ENCODE peak calls at places on chromosome 6, in ten cellular contexts. A is cardiac muscle cell; R is naive thymus-derived CD4-positive, alpha-beta T cell; N is thyroid gland; V is mammary epithelial cell; E is CD8-positive, alpha-beta T cell; H is testis; M is left ventricle myocardium inferior; I is CD4-positive, alpha-beta memory T cell; S is SJSA1. X is an unnamed sample. For H3K36me3, the result is how much of the 10 kb centered on the place peaks cover.

GRCh38 chr6:32570363-32570905 is 19.2 kb downstream of the HLA-DRB1 start:
- DNase-seq in N (no peak), V (no peak), H (no peak), I (no peak), E (no peak), A (no peak), R (no peak), S (no peak), M (no peak), X (no peak)

GRCh38 chr6:19788684-19789083 is 48.5 kb upstream of the ID4 start:
- DNase-seq in H (no peak), V (no peak), N (no peak), E (no peak), R (no peak), A (no peak), S (no peak), I (no peak), M (no peak), X (no peak)

GRCh38 chr6:76771076-76771634 is 692.1 kb downstream of the HTR1B start:
- DNase-seq in H (peak), E (no peak), I (no peak), S (no peak), M (peak), R (no peak), V (no peak), N (peak), A (peak), X (no peak)

GRCh38 chr6:168117942-168118341 is 38.9 kb upstream of the FRMD1 start:
- DNase-seq in E (no peak), A (peak), I (no peak), V (no peak), N (no peak), R (no peak), H (no peak), S (no peak), M (no peak), X (peak)

GRCh38 chr6:48101277-48101676 is 9.7 kb downstream of the PTCHD4 start:
- DNase-seq in M (no peak), I (no peak), N (no peak), A (no peak), S (no peak), H (no peak), E (no peak), V (peak), R (no peak), X (no peak)

GRCh38 chr6:16684896-16685554 is 76.2 kb downstream of the ATXN1 start:
- DNase-seq in E (peak), S (peak), M (no peak), R (no peak), H (no peak), I (peak), V (peak), N (no peak), A (peak), X (no peak)

GRCh38 chr6:56804996-56805395 is 149.9 kb upstream of the BEND6 start:
- DNase-seq in H (no peak), R (no peak), S (no peak), E (no peak), M (no peak), N (no peak), I (no peak), A (peak), V (peak), X (no peak)

GRCh38 chr6:470051-470900 is 78.7 kb downstream of the IRF4 start:
- DNase-seq in R (no peak), E (no peak), I (no peak), H (no peak), V (no peak), N (no peak), S (no peak), M (no peak), A (no peak), X (no peak)

GRCh38 chr6:129694036-129694435 is 15.9 kb downstream of the ARHGAP18 start:
- DNase-seq in E (no peak), S (no peak), V (no peak), N (no peak), I (no peak), H (no peak), M (no peak), A (no peak), R (no peak), X (no peak)

GRCh38 chr6:12132351-12133222 is 120.5 kb downstream of the HIVEP1 start:
- DNase-seq in E (no peak), A (no peak), V (peak), I (no peak), H (no peak), M (no peak), S (no peak), R (no peak), N (no peak), X (no peak)

GRCh38 chr6:13303668-13304017 is 24.7 kb downstream of the TBC1D7 start:
- DNase-seq in M (peak), R (no peak), S (no peak), A (peak), N (peak), V (no peak), H (peak), E (no peak), I (peak), X (no peak)

GRCh38 chr6:1404066-1404712 is 14.8 kb downstream of the FOXF2 start:
- DNase-seq in M (no peak), S (no peak), I (no peak), E (no peak), R (no peak), V (no peak), H (no peak), A (peak), N (no peak), X (no peak)

GRCh38 chr6:133748628-133749027 is 140.3 kb upstream of the TCF21 start:
- DNase-seq in S (no peak), N (no peak), M (no peak), H (no peak), R (no peak), I (no peak), V (no peak), E (no peak), A (peak), X (no peak)

GRCh38 chr6:125746731-125747588 is 2.5 kb upstream of the HEY2 start:
- DNase-seq in N (peak), M (peak), S (peak), I (peak), R (peak), A (peak), V (peak), E (peak), H (peak), X (peak)

GRCh38 chr6:72464791-72465691 is 156.8 kb upstream of the KCNQ5 start:
- DNase-seq in N (no peak), S (no peak), A (peak), H (no peak), M (no peak), I (no peak), V (peak), E (no peak), R (no peak), X (no peak)

GRCh38 chr6:136439514-136440186 is 110.6 kb downstream of the MAP7 start:
- DNase-seq in V (no peak), S (no peak), R (no peak), H (no peak), E (no peak), N (no peak), M (no peak), I (no peak), A (no peak), X (no peak)

GRCh38 chr6:40247516-40248115 is 313.4 kb upstream of the MOCS1 start:
- DNase-seq in H (no peak), M (no peak), S (no peak), E (no peak), A (no peak), N (no peak), R (no peak), V (no peak), I (no peak), X (no peak)

GRCh38 chr6:134674562-134674961 is 275.3 kb downstream of the ALDH8A1 start:
- DNase-seq in V (no peak), A (no peak), M (no peak), E (no peak), I (no peak), H (no peak), S (no peak), N (no peak), R (no peak), X (no peak)

GRCh38 chr6:108697646-108698161 is 137.0 kb downstream of the FOXO3 start:
- DNase-seq in M (no peak), V (no peak), H (no peak), E (no peak), S (no peak), I (no peak), A (peak), N (no peak), R (no peak), X (no peak)

GRCh38 chr6:4180653-4181255 is 45.4 kb upstream of the ECI2 start:
- DNase-seq in N (no peak), A (peak), I (no peak), E (no peak), S (no peak), M (no peak), H (peak), R (no peak), V (peak), X (peak)

GRCh38 chr6:15066433-15067337 is 179.2 kb upstream of the JARID2 start:
- DNase-seq in S (no peak), A (peak), M (peak), I (no peak), H (peak), E (no peak), N (peak), R (no peak), V (peak), X (no peak)

GRCh38 chr6:170211404-170212025 is 79.4 kb downstream of the DLL1 start:
- DNase-seq in S (peak), R (no peak), V (no peak), A (no peak), I (no peak), M (no peak), E (peak), N (no peak), H (no peak), X (peak)

GRCh38 chr6:170209354-170210025 is 81.4 kb downstream of the DLL1 start:
- DNase-seq in H (no peak), N (no peak), A (no peak), R (no peak), E (peak), S (peak), V (no peak), M (no peak), I (no peak), X (no peak)

GRCh38 chr6:170210651-170211403 is 80.1 kb downstream of the DLL1 start:
- DNase-seq in V (no peak), E (peak), M (no peak), N (no peak), R (no peak), S (peak), H (no peak), A (no peak), I (no peak), X (peak)

GRCh38 chr6:170208651-170209353 is 82.1 kb downstream of the DLL1 start:
- DNase-seq in M (no peak), I (no peak), H (peak), A (no peak), E (peak), V (no peak), S (peak), R (no peak), N (no peak), X (peak)

GRCh38 chr6:170210026-170210390 is 80.9 kb downstream of the DLL1 start:
- DNase-seq in M (no peak), V (no peak), I (no peak), A (no peak), R (no peak), H (peak), S (no peak), E (peak), N (no peak), X (peak)
- H3K4me3 ChIP-seq in M (no peak), V (no peak), I (no peak), A (no peak), R (no peak), H (no peak), S (no peak), E (no peak), N (no peak), X (no peak)

DNA sequence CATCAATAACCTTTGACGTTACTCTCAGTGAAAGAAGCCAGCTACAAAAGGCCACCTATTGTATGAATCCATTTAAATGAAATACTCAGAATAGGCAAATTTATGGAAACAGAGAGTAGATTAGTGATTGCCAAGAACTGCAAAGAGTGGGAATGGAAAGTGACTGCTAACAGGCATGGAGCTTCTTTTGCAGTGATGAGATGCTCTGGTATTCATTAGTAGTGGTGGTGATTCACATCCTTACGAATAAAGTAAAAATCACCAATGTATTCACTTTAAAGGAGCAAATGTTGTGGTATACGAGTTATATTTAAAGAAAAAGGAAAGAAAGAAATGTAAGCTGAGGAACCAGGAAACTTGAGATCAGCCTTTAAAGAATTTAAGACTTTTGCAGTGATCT is 126.8 kb upstream of the SAMD5 start:
- DNase-seq in R (no peak), S (no peak), M (no peak), A (no peak), V (no peak), N (no peak), E (no peak), H (no peak), I (no peak), X (no peak)
- H3K36me3 ChIP-seq in R (under half), S (under half), M (half or more), A (under half), V (under half), N (under half), E (under half), H (under half), I (under half), X (under half)

GRCh38 chr6:33984466-33985332 is 161.2 kb downstream of the GRM4 start:
- DNase-seq in M (no peak), S (peak), E (no peak), H (no peak), I (no peak), A (no peak), V (no peak), N (no peak), R (no peak), X (peak)
- H3K4me3 ChIP-seq in M (no peak), S (no peak), E (no peak), H (no peak), I (no peak), A (no peak), V (no peak), N (no peak), R (no peak), X (no peak)

GRCh38 chr6:152240436-152240835 is 396.7 kb downstream of the SYNE1 start:
- DNase-seq in R (no peak), A (no peak), E (no peak), N (no peak), M (no peak), S (no peak), H (no peak), V (no peak), I (no peak), X (no peak)
- H3K36me3 ChIP-seq in R (under half), A (under half), E (half or more), N (half or more), M (half or more), S (half or more), H (under half), V (under half), I (half or more), X (under half)

GRCh38 chr6:155473741-155474140 is 18.1 kb upstream of the NOX3 start:
- DNase-seq in S (no peak), H (no peak), I (no peak), N (no peak), R (no peak), A (peak), E (no peak), M (no peak), V (no peak), X (no peak)
- H3K4me3 ChIP-seq in S (no peak), H (no peak), I (no peak), N (no peak), R (no peak), A (no peak), E (no peak), M (no peak), V (no peak), X (no peak)

GRCh38 chr6:30645989-30646388 is 944 bp upstream of the C6orf136 start:
- DNase-seq in I (no peak), N (no peak), R (no peak), S (no peak), M (no peak), V (no peak), E (no peak), H (no peak), A (no peak), X (no peak)

GRCh38 chr6:30643656-30644055 is 3.3 kb upstream of the C6orf136 start:
- DNase-seq in E (no peak), N (no peak), V (no peak), I (no peak), M (no peak), S (no peak), A (peak), H (no peak), R (no peak), X (no peak)

GRCh38 chr6:30644769-30645168 is 2.2 kb upstream of the C6orf136 start:
- DNase-seq in N (no peak), V (no peak), R (no peak), I (no peak), H (no peak), E (no peak), S (no peak), A (no peak), M (no peak), X (no peak)

GRCh38 chr6:30640481-30640880 is 6.5 kb upstream of the C6orf136 start:
- DNase-seq in N (no peak), R (peak), V (no peak), E (no peak), A (no peak), M (no peak), I (no peak), H (no peak), S (no peak), X (no peak)

GRCh38 chr6:30641048-30641447 is 5.9 kb upstream of the C6orf136 start:
- DNase-seq in R (peak), H (no peak), E (no peak), M (no peak), N (no peak), V (no peak), I (no peak), S (no peak), A (no peak), X (no peak)
- H3K36me3 ChIP-seq in R (under half), H (under half), E (under half), M (under half), N (under half), V (under half), I (under half), S (under half), A (under half), X (under half)

DNA sequence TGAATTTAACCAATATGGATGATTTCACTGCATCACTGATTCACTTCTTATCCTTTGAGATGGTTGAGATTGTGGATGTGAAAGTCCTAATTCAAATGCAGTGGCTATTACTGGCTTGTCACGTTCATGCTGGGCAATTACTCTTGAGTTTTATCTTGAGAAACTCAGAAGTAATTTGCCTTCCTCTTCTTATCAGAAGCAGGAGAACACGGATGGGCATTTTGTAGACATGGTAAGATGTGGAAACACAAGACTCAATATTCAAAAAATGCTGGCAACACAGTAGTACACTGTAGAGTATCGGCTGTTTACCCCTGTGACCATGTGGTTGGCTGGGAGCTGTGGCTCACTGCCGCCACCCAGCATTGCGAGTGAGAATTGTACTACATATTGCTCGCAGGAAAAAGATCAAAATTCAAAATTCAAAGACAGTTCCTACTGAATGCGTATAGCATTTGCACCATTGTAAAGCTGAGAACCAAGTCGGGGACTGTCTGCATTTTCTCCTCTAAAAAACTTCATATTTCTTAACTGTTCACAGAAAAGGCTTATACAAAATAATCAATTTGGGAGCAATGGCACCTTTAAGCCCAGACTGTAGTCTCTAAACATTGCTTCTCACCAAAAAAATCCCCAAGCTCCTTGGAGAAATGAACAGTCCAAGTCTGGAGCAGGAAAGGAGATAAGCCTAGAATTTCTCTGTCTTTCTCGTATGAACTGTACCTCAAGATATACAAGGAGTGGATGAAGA is 61.9 kb upstream of the ELOVL5 start:
- DNase-seq in S (no peak), M (peak), E (peak), I (peak), A (peak), H (peak), R (peak), N (peak), V (peak), X (peak)
- H3K4me3 ChIP-seq in S (no peak), M (no peak), E (no peak), I (no peak), A (no peak), H (no peak), R (no peak), N (no peak), V (no peak), X (no peak)

X was measured in H7.